ENCODE peak calls at places on chromosomes 11 and 22, in ten cellular contexts. One of them, this sample, is unnamed.

GRCh38 chr22:29596408-29596807 is 7.0 kb upstream of the NF2 start:
- DNase-seq in NCI-H2081: no peak
- DNase-seq in mucosa of descending colon: no peak
- DNase-seq in brain pericyte: no peak
- DNase-seq in stimulated activated CD8-positive, alpha-beta memory T cell treated with anti-CD3 and anti-CD28 coated beads, Interleukin-2, amount 100 ng/mL, for 48 hours: no peak
- DNase-seq in heart left ventricle: no peak
- DNase-seq in HS-5: no peak
- DNase-seq in adipocyte: no peak
- DNase-seq in H4: no peak
- DNase-seq in IMR-90: no peak
- DNase-seq in this sample: no peak

GRCh38 chr11:30760341-30760740 is 174.2 kb upstream of the MPPED2 start:
- DNase-seq in H4: no peak
- DNase-seq in adipocyte: no peak
- DNase-seq in mucosa of descending colon: no peak
- DNase-seq in heart left ventricle: no peak
- DNase-seq in stimulated activated CD8-positive, alpha-beta memory T cell treated with anti-CD3 and anti-CD28 coated beads, Interleukin-2, amount 100 ng/mL, for 48 hours: no peak
- DNase-seq in HS-5: no peak
- DNase-seq in brain pericyte: no peak
- DNase-seq in NCI-H2081: no peak
- DNase-seq in IMR-90: peak
- DNase-seq in this sample: peak

GRCh38 chr11:15629690-15630321 is 515.1 kb downstream of the INSC start:
- DNase-seq in mucosa of descending colon: peak
- DNase-seq in IMR-90: no peak
- DNase-seq in HS-5: no peak
- DNase-seq in NCI-H2081: no peak
- DNase-seq in heart left ventricle: no peak
- DNase-seq in adipocyte: peak
- DNase-seq in H4: no peak
- DNase-seq in stimulated activated CD8-positive, alpha-beta memory T cell treated with anti-CD3 and anti-CD28 coated beads, Interleukin-2, amount 100 ng/mL, for 48 hours: no peak
- DNase-seq in brain pericyte: no peak
- DNase-seq in this sample: no peak

GRCh38 chr11:57446055-57446454 is 14.3 kb upstream of the RTN4RL2 start:
- DNase-seq in brain pericyte: no peak
- DNase-seq in H4: no peak
- DNase-seq in stimulated activated CD8-positive, alpha-beta memory T cell treated with anti-CD3 and anti-CD28 coated beads, Interleukin-2, amount 100 ng/mL, for 48 hours: no peak
- DNase-seq in heart left ventricle: no peak
- DNase-seq in mucosa of descending colon: no peak
- DNase-seq in adipocyte: no peak
- DNase-seq in HS-5: no peak
- DNase-seq in IMR-90: no peak
- DNase-seq in NCI-H2081: no peak
- DNase-seq in this sample: no peak

GRCh38 chr11:14015711-14016110 is 53.2 kb downstream of the SPON1 start:
- DNase-seq in IMR-90: peak
- DNase-seq in HS-5: peak
- DNase-seq in H4: peak
- DNase-seq in adipocyte: peak
- DNase-seq in NCI-H2081: no peak
- DNase-seq in stimulated activated CD8-positive, alpha-beta memory T cell treated with anti-CD3 and anti-CD28 coated beads, Interleukin-2, amount 100 ng/mL, for 48 hours: no peak
- DNase-seq in mucosa of descending colon: no peak
- DNase-seq in brain pericyte: no peak
- DNase-seq in heart left ventricle: no peak
- DNase-seq in this sample: peak

GRCh38 chr11:77596626-77597025 is 6.9 kb downstream of the AQP11 start:
- DNase-seq in NCI-H2081: no peak
- DNase-seq in stimulated activated CD8-positive, alpha-beta memory T cell treated with anti-CD3 and anti-CD28 coated beads, Interleukin-2, amount 100 ng/mL, for 48 hours: no peak
- DNase-seq in H4: no peak
- DNase-seq in adipocyte: peak
- DNase-seq in mucosa of descending colon: no peak
- DNase-seq in IMR-90: peak
- DNase-seq in heart left ventricle: no peak
- DNase-seq in HS-5: no peak
- DNase-seq in brain pericyte: no peak
- DNase-seq in this sample: no peak

GRCh38 chr11:57568330-57568766 is 876 bp upstream of the UBE2L6 start:
- DNase-seq in stimulated activated CD8-positive, alpha-beta memory T cell treated with anti-CD3 and anti-CD28 coated beads, Interleukin-2, amount 100 ng/mL, for 48 hours: no peak
- DNase-seq in adipocyte: peak
- DNase-seq in mucosa of descending colon: no peak
- DNase-seq in HS-5: peak
- DNase-seq in heart left ventricle: no peak
- DNase-seq in IMR-90: peak
- DNase-seq in H4: peak
- DNase-seq in NCI-H2081: no peak
- DNase-seq in brain pericyte: no peak
- DNase-seq in this sample: peak

GRCh38 chr22:31106651-31107205 is 640 bp downstream of the SELENOM start:
- DNase-seq in HS-5: no peak
- DNase-seq in NCI-H2081: no peak
- DNase-seq in heart left ventricle: peak
- DNase-seq in adipocyte: peak
- DNase-seq in stimulated activated CD8-positive, alpha-beta memory T cell treated with anti-CD3 and anti-CD28 coated beads, Interleukin-2, amount 100 ng/mL, for 48 hours: no peak
- DNase-seq in IMR-90: peak
- DNase-seq in H4: no peak
- DNase-seq in brain pericyte: no peak
- DNase-seq in mucosa of descending colon: no peak
- DNase-seq in this sample: no peak

GRCh38 chr11:575996-576756 is at the start of gene PHRF1:
- DNase-seq in HS-5: peak
- DNase-seq in H4: peak
- DNase-seq in mucosa of descending colon: peak
- DNase-seq in NCI-H2081: peak
- DNase-seq in IMR-90: peak
- DNase-seq in heart left ventricle: peak
- DNase-seq in brain pericyte: peak
- DNase-seq in adipocyte: peak
- DNase-seq in stimulated activated CD8-positive, alpha-beta memory T cell treated with anti-CD3 and anti-CD28 coated beads, Interleukin-2, amount 100 ng/mL, for 48 hours: peak
- DNase-seq in this sample: peak

GRCh38 chr11:67666676-67667489 is 7.5 kb downstream of the ALDH3B2 start:
- DNase-seq in adipocyte: no peak
- DNase-seq in stimulated activated CD8-positive, alpha-beta memory T cell treated with anti-CD3 and anti-CD28 coated beads, Interleukin-2, amount 100 ng/mL, for 48 hours: no peak
- DNase-seq in heart left ventricle: no peak
- DNase-seq in H4: no peak
- DNase-seq in NCI-H2081: no peak
- DNase-seq in HS-5: no peak
- DNase-seq in IMR-90: no peak
- DNase-seq in mucosa of descending colon: no peak
- DNase-seq in brain pericyte: no peak
- DNase-seq in this sample: no peak

GRCh38 chr22:49230194-49230577 is 597.5 kb downstream of the BRD1 start:
- DNase-seq in adipocyte: no peak
- DNase-seq in IMR-90: no peak
- DNase-seq in stimulated activated CD8-positive, alpha-beta memory T cell treated with anti-CD3 and anti-CD28 coated beads, Interleukin-2, amount 100 ng/mL, for 48 hours: no peak
- DNase-seq in HS-5: no peak
- DNase-seq in heart left ventricle: no peak
- DNase-seq in H4: no peak
- DNase-seq in mucosa of descending colon: no peak
- DNase-seq in NCI-H2081: no peak
- DNase-seq in brain pericyte: no peak
- DNase-seq in this sample: no peak

GRCh38 chr11:95337175-95337957 is 106.4 kb upstream of the SESN3 start:
- DNase-seq in mucosa of descending colon: peak
- DNase-seq in IMR-90: peak
- DNase-seq in NCI-H2081: no peak
- DNase-seq in heart left ventricle: peak
- DNase-seq in brain pericyte: peak
- DNase-seq in H4: no peak
- DNase-seq in HS-5: no peak
- DNase-seq in adipocyte: peak
- DNase-seq in stimulated activated CD8-positive, alpha-beta memory T cell treated with anti-CD3 and anti-CD28 coated beads, Interleukin-2, amount 100 ng/mL, for 48 hours: no peak
- DNase-seq in this sample: no peak

GRCh38 chr11:62402226-62402625 is 16.6 kb upstream of the SCGB1A1 start:
- DNase-seq in HS-5: no peak
- DNase-seq in brain pericyte: no peak
- DNase-seq in H4: no peak
- DNase-seq in adipocyte: no peak
- DNase-seq in IMR-90: no peak
- DNase-seq in stimulated activated CD8-positive, alpha-beta memory T cell treated with anti-CD3 and anti-CD28 coated beads, Interleukin-2, amount 100 ng/mL, for 48 hours: peak
- DNase-seq in mucosa of descending colon: no peak
- DNase-seq in heart left ventricle: peak
- DNase-seq in NCI-H2081: no peak
- DNase-seq in this sample: no peak

GRCh38 chr11:128627666-128628342 is 40.4 kb upstream of the ETS1 start:
- DNase-seq in adipocyte: no peak
- DNase-seq in stimulated activated CD8-positive, alpha-beta memory T cell treated with anti-CD3 and anti-CD28 coated beads, Interleukin-2, amount 100 ng/mL, for 48 hours: no peak
- DNase-seq in IMR-90: no peak
- DNase-seq in mucosa of descending colon: no peak
- DNase-seq in HS-5: no peak
- DNase-seq in brain pericyte: no peak
- DNase-seq in NCI-H2081: no peak
- DNase-seq in H4: no peak
- DNase-seq in heart left ventricle: no peak
- DNase-seq in this sample: no peak

GRCh38 chr11:62370743-62371440 is 33.6 kb downstream of the ASRGL1 start:
- DNase-seq in adipocyte: no peak
- DNase-seq in stimulated activated CD8-positive, alpha-beta memory T cell treated with anti-CD3 and anti-CD28 coated beads, Interleukin-2, amount 100 ng/mL, for 48 hours: peak
- DNase-seq in IMR-90: no peak
- DNase-seq in heart left ventricle: no peak
- DNase-seq in brain pericyte: no peak
- DNase-seq in NCI-H2081: no peak
- DNase-seq in H4: no peak
- DNase-seq in mucosa of descending colon: peak
- DNase-seq in HS-5: no peak
- DNase-seq in this sample: no peak

GRCh38 chr22:33380789-33381530 is 322.8 kb upstream of the SYN3 start:
- DNase-seq in brain pericyte: no peak
- DNase-seq in NCI-H2081: no peak
- DNase-seq in adipocyte: peak
- DNase-seq in stimulated activated CD8-positive, alpha-beta memory T cell treated with anti-CD3 and anti-CD28 coated beads, Interleukin-2, amount 100 ng/mL, for 48 hours: no peak
- DNase-seq in HS-5: peak
- DNase-seq in H4: peak
- DNase-seq in heart left ventricle: no peak
- DNase-seq in IMR-90: peak
- DNase-seq in mucosa of descending colon: no peak
- DNase-seq in this sample: peak

GRCh38 chr11:120229451-120230424 is 10.2 kb upstream of the POU2F3 start:
- DNase-seq in mucosa of descending colon: no peak
- DNase-seq in adipocyte: peak
- DNase-seq in IMR-90: peak
- DNase-seq in brain pericyte: no peak
- DNase-seq in NCI-H2081: no peak
- DNase-seq in H4: no peak
- DNase-seq in HS-5: no peak
- DNase-seq in stimulated activated CD8-positive, alpha-beta memory T cell treated with anti-CD3 and anti-CD28 coated beads, Interleukin-2, amount 100 ng/mL, for 48 hours: no peak
- DNase-seq in heart left ventricle: no peak
- DNase-seq in this sample: no peak

GRCh38 chr22:39209756-39210155 is 35.0 kb downstream of the PDGFB start:
- DNase-seq in brain pericyte: no peak
- DNase-seq in H4: no peak
- DNase-seq in adipocyte: no peak
- DNase-seq in HS-5: no peak
- DNase-seq in NCI-H2081: no peak
- DNase-seq in IMR-90: no peak
- DNase-seq in stimulated activated CD8-positive, alpha-beta memory T cell treated with anti-CD3 and anti-CD28 coated beads, Interleukin-2, amount 100 ng/mL, for 48 hours: no peak
- DNase-seq in heart left ventricle: peak
- DNase-seq in mucosa of descending colon: no peak
- DNase-seq in this sample: no peak

GRCh38 chr11:35412285-35412684 is 7.1 kb downstream of the SLC1A2 start:
- DNase-seq in mucosa of descending colon: no peak
- DNase-seq in NCI-H2081: no peak
- DNase-seq in IMR-90: peak
- DNase-seq in brain pericyte: no peak
- DNase-seq in HS-5: no peak
- DNase-seq in H4: peak
- DNase-seq in heart left ventricle: no peak
- DNase-seq in stimulated activated CD8-positive, alpha-beta memory T cell treated with anti-CD3 and anti-CD28 coated beads, Interleukin-2, amount 100 ng/mL, for 48 hours: no peak
- DNase-seq in adipocyte: peak
- DNase-seq in this sample: peak

GRCh38 chr11:4184163-4184916 is 89.7 kb downstream of the RRM1 start:
- DNase-seq in H4: peak
- DNase-seq in brain pericyte: no peak
- DNase-seq in mucosa of descending colon: no peak
- DNase-seq in heart left ventricle: no peak
- DNase-seq in HS-5: no peak
- DNase-seq in stimulated activated CD8-positive, alpha-beta memory T cell treated with anti-CD3 and anti-CD28 coated beads, Interleukin-2, amount 100 ng/mL, for 48 hours: no peak
- DNase-seq in NCI-H2081: no peak
- DNase-seq in adipocyte: no peak
- DNase-seq in IMR-90: peak
- DNase-seq in this sample: no peak

GRCh38 chr11:45815747-45816146 is 10.8 kb downstream of the SLC35C1 start:
- DNase-seq in adipocyte: no peak
- DNase-seq in H4: no peak
- DNase-seq in HS-5: no peak
- DNase-seq in heart left ventricle: no peak
- DNase-seq in brain pericyte: no peak
- DNase-seq in IMR-90: peak
- DNase-seq in mucosa of descending colon: no peak
- DNase-seq in NCI-H2081: no peak
- DNase-seq in stimulated activated CD8-positive, alpha-beta memory T cell treated with anti-CD3 and anti-CD28 coated beads, Interleukin-2, amount 100 ng/mL, for 48 hours: no peak
- DNase-seq in this sample: peak

GRCh38 chr11:68337399-68337835 is 25.0 kb downstream of the LRP5 start:
- DNase-seq in stimulated activated CD8-positive, alpha-beta memory T cell treated with anti-CD3 and anti-CD28 coated beads, Interleukin-2, amount 100 ng/mL, for 48 hours: no peak
- DNase-seq in brain pericyte: no peak
- DNase-seq in IMR-90: no peak
- DNase-seq in adipocyte: no peak
- DNase-seq in NCI-H2081: no peak
- DNase-seq in heart left ventricle: no peak
- DNase-seq in HS-5: no peak
- DNase-seq in H4: no peak
- DNase-seq in mucosa of descending colon: peak
- DNase-seq in this sample: no peak

GRCh38 chr22:38652858-38653257 is 3.3 kb downstream of the FAM227A start:
- DNase-seq in mucosa of descending colon: no peak
- DNase-seq in H4: no peak
- DNase-seq in NCI-H2081: no peak
- DNase-seq in brain pericyte: no peak
- DNase-seq in heart left ventricle: no peak
- DNase-seq in adipocyte: no peak
- DNase-seq in IMR-90: no peak
- DNase-seq in HS-5: no peak
- DNase-seq in stimulated activated CD8-positive, alpha-beta memory T cell treated with anti-CD3 and anti-CD28 coated beads, Interleukin-2, amount 100 ng/mL, for 48 hours: no peak
- DNase-seq in this sample: no peak

GRCh38 chr11:104490182-104490581 is 326.2 kb upstream of the PDGFD start:
- DNase-seq in IMR-90: no peak
- DNase-seq in brain pericyte: no peak
- DNase-seq in H4: no peak
- DNase-seq in mucosa of descending colon: no peak
- DNase-seq in stimulated activated CD8-positive, alpha-beta memory T cell treated with anti-CD3 and anti-CD28 coated beads, Interleukin-2, amount 100 ng/mL, for 48 hours: no peak
- DNase-seq in HS-5: no peak
- DNase-seq in NCI-H2081: no peak
- DNase-seq in heart left ventricle: no peak
- DNase-seq in adipocyte: no peak
- DNase-seq in this sample: no peak

GRCh38 chr22:45896961-45897538 is 79.9 kb downstream of the WNT7B start:
- DNase-seq in stimulated activated CD8-positive, alpha-beta memory T cell treated with anti-CD3 and anti-CD28 coated beads, Interleukin-2, amount 100 ng/mL, for 48 hours: no peak
- DNase-seq in brain pericyte: no peak
- DNase-seq in HS-5: no peak
- DNase-seq in heart left ventricle: no peak
- DNase-seq in NCI-H2081: no peak
- DNase-seq in mucosa of descending colon: peak
- DNase-seq in H4: no peak
- DNase-seq in IMR-90: no peak
- DNase-seq in adipocyte: no peak
- DNase-seq in this sample: no peak

GRCh38 chr11:71443736-71444410 is 4.3 kb downstream of the DHCR7 start:
- DNase-seq in adipocyte: no peak
- DNase-seq in mucosa of descending colon: peak
- DNase-seq in IMR-90: no peak
- DNase-seq in stimulated activated CD8-positive, alpha-beta memory T cell treated with anti-CD3 and anti-CD28 coated beads, Interleukin-2, amount 100 ng/mL, for 48 hours: no peak
- DNase-seq in brain pericyte: no peak
- DNase-seq in heart left ventricle: no peak
- DNase-seq in NCI-H2081: no peak
- DNase-seq in H4: no peak
- DNase-seq in HS-5: no peak
- DNase-seq in this sample: no peak

GRCh38 chr22:19637405-19638281 is 76.7 kb upstream of the SEPTIN5 start:
- DNase-seq in heart left ventricle: no peak
- DNase-seq in IMR-90: no peak
- DNase-seq in mucosa of descending colon: no peak
- DNase-seq in H4: no peak
- DNase-seq in NCI-H2081: no peak
- DNase-seq in HS-5: no peak
- DNase-seq in stimulated activated CD8-positive, alpha-beta memory T cell treated with anti-CD3 and anti-CD28 coated beads, Interleukin-2, amount 100 ng/mL, for 48 hours: no peak
- DNase-seq in brain pericyte: no peak
- DNase-seq in adipocyte: no peak
- DNase-seq in this sample: no peak

GRCh38 chr11:83070878-83071640 is 638 bp downstream of the RAB30 start:
- DNase-seq in IMR-90: peak
- DNase-seq in mucosa of descending colon: peak
- DNase-seq in brain pericyte: no peak
- DNase-seq in HS-5: no peak
- DNase-seq in H4: no peak
- DNase-seq in adipocyte: peak
- DNase-seq in stimulated activated CD8-positive, alpha-beta memory T cell treated with anti-CD3 and anti-CD28 coated beads, Interleukin-2, amount 100 ng/mL, for 48 hours: peak
- DNase-seq in NCI-H2081: no peak
- DNase-seq in heart left ventricle: peak
- DNase-seq in this sample: no peak